ENCODE peak calls at places on chromosomes 2 and 18, in eight cellular contexts. O is H54, I is HEK293T, C is RWPE2, P is H7, Q is memory B cell, G is iris pigment epithelial cell, J is EH. K is an unnamed sample.

GRCh38 chr2:83971547-83971946 is 487.5 kb downstream of the SUCLG1 start:
- DNase-seq in C (no peak), J (no peak), Q (no peak), P (no peak), I (no peak), O (no peak), G (peak), K (no peak)

GRCh38 chr2:85791704-85792565 is 38.1 kb downstream of the ATOH8 start:
- DNase-seq in O (no peak), C (no peak), I (no peak), G (no peak), J (no peak), Q (no peak), P (peak), K (no peak)

GRCh38 chr2:197805598-197806316 is 1.4 kb downstream of the PLCL1 start:
- DNase-seq in P (no peak), G (no peak), I (no peak), Q (no peak), C (no peak), O (no peak), J (no peak), K (no peak)

GRCh38 chr2:241884951-241885700 is 15.6 kb downstream of the RTP5 start:
- DNase-seq in J (no peak), O (no peak), G (no peak), C (no peak), P (peak), I (no peak), Q (no peak), K (no peak)

GRCh38 chr2:47221956-47222355 is 66.8 kb upstream of the STPG4 start:
- DNase-seq in O (no peak), C (no peak), Q (no peak), G (peak), P (no peak), I (no peak), J (peak), K (no peak)

GRCh38 chr18:47180765-47181164 is 4.6 kb upstream of the IER3IP1 start:
- DNase-seq in C (no peak), Q (no peak), J (no peak), O (no peak), P (no peak), I (no peak), G (no peak), K (no peak)

GRCh38 chr18:58194028-58194427 is 150.0 kb downstream of the NEDD4L start:
- DNase-seq in J (peak), C (no peak), I (peak), G (no peak), P (peak), O (no peak), Q (no peak), K (no peak)

GRCh38 chr2:181891966-181892794 is 650 bp downstream of the ITPRID2 start:
- DNase-seq in P (peak), O (no peak), I (peak), Q (peak), C (peak), J (peak), G (peak), K (peak)

GRCh38 chr2:10906926-10907479 is 4.7 kb upstream of the KCNF1 start:
- DNase-seq in J (no peak), C (no peak), O (no peak), Q (no peak), G (no peak), I (no peak), P (no peak), K (no peak)

GRCh38 chr2:237693281-237694039 is 66.1 kb downstream of the LRRFIP1 start:
- DNase-seq in O (no peak), P (no peak), Q (no peak), I (no peak), C (no peak), J (peak), G (peak), K (no peak)

GRCh38 chr18:23136326-23137092 is 1.2 kb downstream of the CABLES1 start:
- DNase-seq in I (peak), P (peak), Q (peak), O (no peak), C (no peak), J (peak), G (peak), K (peak)

GRCh38 chr2:179703702-179704101 is 157.7 kb downstream of the ZNF385B start:
- DNase-seq in Q (no peak), O (no peak), P (no peak), C (no peak), G (no peak), J (no peak), I (no peak), K (no peak)

GRCh38 chr2:42809131-42809875 is 16.9 kb upstream of the HAAO start:
- DNase-seq in Q (no peak), J (no peak), C (no peak), I (no peak), O (no peak), G (no peak), P (peak), K (no peak)

GRCh38 chr2:238120463-238121298 is 17.8 kb upstream of the KLHL30 start:
- DNase-seq in G (no peak), P (peak), J (peak), O (no peak), Q (no peak), C (no peak), I (no peak), K (no peak)

GRCh38 chr2:241123816-241124536 is 21.9 kb upstream of the MTERF4 start:
- DNase-seq in Q (no peak), P (no peak), C (no peak), O (peak), G (no peak), J (no peak), I (no peak), K (no peak)

GRCh38 chr2:205709319-205709718 is 27.0 kb downstream of the NRP2 start:
- DNase-seq in Q (no peak), C (no peak), I (no peak), G (no peak), O (no peak), J (no peak), P (no peak), K (no peak)

GRCh38 chr2:120287183-120288015 is 34.7 kb downstream of the RALB start:
- DNase-seq in I (no peak), G (peak), Q (no peak), C (no peak), P (no peak), O (peak), J (peak), K (peak)

GRCh38 chr2:6186332-6187100 is 494.3 kb downstream of the SOX11 start:
- DNase-seq in Q (no peak), I (no peak), P (no peak), J (peak), C (no peak), G (peak), O (peak), K (peak)